ENCODE peak calls at places on chromosomes 11 and 22, in nine cellular contexts. One of them, this sample, is unnamed.

GRCh38 chr22:35467788-35468187 is 67.8 kb downstream of the MCM5 start:
- DNase-seq in psoas muscle: peak; percentile 76
- DNase-seq in endodermal cell: peak; percentile 74
- DNase-seq in breast epithelium: peak; percentile 75
- DNase-seq in OCI-LY7: no peak
- DNase-seq in PC-3: no peak
- DNase-seq in HCT116: no peak
- DNase-seq in mesendoderm: peak; percentile 16
- DNase-seq in lower lobe of right lung: peak; percentile 65
- DNase-seq in this sample: peak; percentile 44

GRCh38 chr11:67611165-67611564 is 4.4 kb downstream of the NDUFV1 start:
- DNase-seq in psoas muscle: no peak
- DNase-seq in endodermal cell: peak; percentile 25
- DNase-seq in breast epithelium: no peak
- DNase-seq in OCI-LY7: no peak
- DNase-seq in PC-3: no peak
- DNase-seq in HCT116: no peak
- DNase-seq in mesendoderm: no peak
- DNase-seq in lower lobe of right lung: no peak
- DNase-seq in this sample: no peak

GRCh38 chr11:124740277-124740882 is 638 bp downstream of the NRGN start:
- DNase-seq in psoas muscle: no peak
- DNase-seq in endodermal cell: peak; percentile 78
- DNase-seq in breast epithelium: peak; percentile 76
- DNase-seq in OCI-LY7: peak; percentile 64
- DNase-seq in PC-3: peak; percentile 60
- DNase-seq in HCT116: no peak
- DNase-seq in mesendoderm: no peak
- DNase-seq in lower lobe of right lung: peak; percentile 77
- DNase-seq in this sample: peak; percentile 60

GRCh38 chr11:87194985-87195820 is 157.5 kb downstream of the TMEM135 start:
- DNase-seq in psoas muscle: no peak
- DNase-seq in endodermal cell: no peak
- DNase-seq in breast epithelium: no peak
- DNase-seq in OCI-LY7: no peak
- DNase-seq in PC-3: no peak
- DNase-seq in HCT116: no peak
- DNase-seq in mesendoderm: no peak
- DNase-seq in lower lobe of right lung: no peak
- DNase-seq in this sample: no peak

GRCh38 chr11:32081129-32081641 is 9.7 kb upstream of the RCN1 start:
- DNase-seq in psoas muscle: peak; percentile 10
- DNase-seq in endodermal cell: no peak
- DNase-seq in breast epithelium: no peak
- DNase-seq in OCI-LY7: no peak
- DNase-seq in PC-3: peak; percentile 59
- DNase-seq in HCT116: no peak
- DNase-seq in mesendoderm: no peak
- DNase-seq in lower lobe of right lung: no peak
- DNase-seq in this sample: peak; percentile 78

GRCh38 chr22:20063271-20064139 is 16.5 kb upstream of the DGCR8 start:
- DNase-seq in psoas muscle: peak; percentile 44
- DNase-seq in endodermal cell: no peak
- DNase-seq in breast epithelium: no peak
- DNase-seq in OCI-LY7: no peak
- DNase-seq in PC-3: no peak
- DNase-seq in HCT116: no peak
- DNase-seq in mesendoderm: no peak
- DNase-seq in lower lobe of right lung: no peak
- DNase-seq in this sample: no peak

GRCh38 chr11:62976109-62976508 is 8.7 kb downstream of the SLC22A6 start:
- DNase-seq in psoas muscle: no peak
- DNase-seq in endodermal cell: no peak
- DNase-seq in breast epithelium: no peak
- DNase-seq in OCI-LY7: peak; percentile 9
- DNase-seq in PC-3: no peak
- DNase-seq in HCT116: peak; percentile 31
- DNase-seq in mesendoderm: peak; percentile 28
- DNase-seq in lower lobe of right lung: no peak
- DNase-seq in this sample: no peak

GRCh38 chr11:86592047-86592564 is 80.3 kb downstream of the ME3 start:
- DNase-seq in psoas muscle: no peak
- DNase-seq in endodermal cell: no peak
- DNase-seq in breast epithelium: no peak
- DNase-seq in OCI-LY7: no peak
- DNase-seq in PC-3: peak; percentile 59
- DNase-seq in HCT116: no peak
- DNase-seq in mesendoderm: peak; percentile 59
- DNase-seq in lower lobe of right lung: no peak
- DNase-seq in this sample: peak; percentile 51

GRCh38 chr22:47236718-47237117 is 474.3 kb downstream of the TBC1D22A start:
- DNase-seq in psoas muscle: no peak
- DNase-seq in endodermal cell: no peak
- DNase-seq in breast epithelium: no peak
- DNase-seq in OCI-LY7: no peak
- DNase-seq in PC-3: no peak
- DNase-seq in HCT116: no peak
- DNase-seq in mesendoderm: no peak
- DNase-seq in lower lobe of right lung: no peak
- DNase-seq in this sample: no peak

GRCh38 chr22:46421272-46421671 is 85.8 kb downstream of the TRMU start:
- DNase-seq in psoas muscle: no peak
- DNase-seq in endodermal cell: no peak
- DNase-seq in breast epithelium: no peak
- DNase-seq in OCI-LY7: peak; percentile 68
- DNase-seq in PC-3: no peak
- DNase-seq in HCT116: no peak
- DNase-seq in mesendoderm: no peak
- DNase-seq in lower lobe of right lung: peak; percentile 42
- DNase-seq in this sample: no peak

GRCh38 chr11:94880216-94880615 is 93.1 kb downstream of the CWC15 start:
- DNase-seq in psoas muscle: no peak
- DNase-seq in endodermal cell: no peak
- DNase-seq in breast epithelium: no peak
- DNase-seq in OCI-LY7: no peak
- DNase-seq in PC-3: peak; percentile 99
- DNase-seq in HCT116: peak; percentile 41
- DNase-seq in mesendoderm: no peak
- DNase-seq in lower lobe of right lung: no peak
- DNase-seq in this sample: peak; percentile 42

GRCh38 chr11:60748821-60749220 is 7.8 kb upstream of the MS4A15 start:
- DNase-seq in psoas muscle: no peak
- DNase-seq in endodermal cell: no peak
- DNase-seq in breast epithelium: no peak
- DNase-seq in OCI-LY7: no peak
- DNase-seq in PC-3: no peak
- DNase-seq in HCT116: no peak
- DNase-seq in mesendoderm: no peak
- DNase-seq in lower lobe of right lung: no peak
- DNase-seq in this sample: no peak

GRCh38 chr11:124233376-124233775 is 7.5 kb upstream of the OR8G1 start:
- DNase-seq in psoas muscle: no peak
- DNase-seq in endodermal cell: no peak
- DNase-seq in breast epithelium: no peak
- DNase-seq in OCI-LY7: no peak
- DNase-seq in PC-3: no peak
- DNase-seq in HCT116: no peak
- DNase-seq in mesendoderm: no peak
- DNase-seq in lower lobe of right lung: no peak
- DNase-seq in this sample: no peak

DNA sequence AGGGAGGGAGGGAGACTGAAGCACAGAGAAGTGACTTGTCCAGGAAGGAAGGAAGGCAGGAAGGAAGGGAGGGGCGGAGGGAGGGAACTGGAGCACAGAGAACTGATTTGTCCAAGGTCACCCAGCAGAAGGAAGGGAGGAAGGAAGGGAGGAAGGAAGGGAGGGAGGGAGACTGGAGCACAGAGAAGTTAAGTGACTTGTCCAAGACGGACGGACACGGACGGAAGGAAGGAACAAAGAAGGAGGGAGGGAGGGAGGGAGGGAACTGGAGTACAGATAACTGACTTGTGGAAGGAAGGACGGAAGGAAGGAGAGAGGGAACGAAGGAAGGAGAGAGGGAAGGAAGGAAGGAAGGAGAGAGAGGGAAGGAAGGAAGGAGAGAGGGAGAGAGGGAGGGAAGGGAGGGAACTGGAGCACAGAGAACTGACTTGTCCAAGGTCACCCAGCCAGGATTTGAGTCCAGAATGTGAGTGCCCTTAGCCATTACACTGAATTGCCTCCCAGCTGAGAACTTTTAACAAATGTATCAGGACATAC is 1.5 kb downstream of the SLC35F2 start:
- DNase-seq in psoas muscle: no peak
- DNase-seq in endodermal cell: peak; percentile 62
- DNase-seq in breast epithelium: no peak
- DNase-seq in OCI-LY7: no peak
- DNase-seq in PC-3: peak; percentile 96
- DNase-seq in HCT116: peak; percentile 62
- DNase-seq in mesendoderm: no peak
- DNase-seq in lower lobe of right lung: no peak
- DNase-seq in this sample: peak; percentile 20
- H3K4me3 ChIP-seq in psoas muscle: no peak overlapping the region
- H3K4me3 ChIP-seq in endodermal cell: peak overlapping the region; percentile 82
- H3K4me3 ChIP-seq in breast epithelium: no peak overlapping the region
- H3K4me3 ChIP-seq in OCI-LY7: peak overlapping the region; percentile 85
- H3K4me3 ChIP-seq in PC-3: peak overlapping the region; percentile 81
- H3K4me3 ChIP-seq in HCT116: peak overlapping the region; percentile 54
- H3K4me3 ChIP-seq in mesendoderm: peak overlapping the region; percentile 22
- H3K4me3 ChIP-seq in lower lobe of right lung: no peak overlapping the region
- H3K4me3 ChIP-seq in this sample: peak overlapping the region; percentile 83

GRCh38 chr11:12148466-12148865 is 38.1 kb downstream of the MICAL2 start:
- DNase-seq in psoas muscle: no peak
- DNase-seq in endodermal cell: no peak
- DNase-seq in breast epithelium: no peak
- DNase-seq in OCI-LY7: no peak
- DNase-seq in PC-3: no peak
- DNase-seq in HCT116: no peak
- DNase-seq in mesendoderm: no peak
- DNase-seq in lower lobe of right lung: no peak
- DNase-seq in this sample: no peak

GRCh38 chr11:12150831-12151382 is 40.5 kb downstream of the MICAL2 start:
- DNase-seq in psoas muscle: no peak
- DNase-seq in endodermal cell: no peak
- DNase-seq in breast epithelium: no peak
- DNase-seq in OCI-LY7: no peak
- DNase-seq in PC-3: peak; percentile 25
- DNase-seq in HCT116: no peak
- DNase-seq in mesendoderm: no peak
- DNase-seq in lower lobe of right lung: no peak
- DNase-seq in this sample: peak; percentile 65

GRCh38 chr11:12148882-12149281 is 38.5 kb downstream of the MICAL2 start:
- DNase-seq in psoas muscle: no peak
- DNase-seq in endodermal cell: no peak
- DNase-seq in breast epithelium: no peak
- DNase-seq in OCI-LY7: no peak
- DNase-seq in PC-3: no peak
- DNase-seq in HCT116: no peak
- DNase-seq in mesendoderm: no peak
- DNase-seq in lower lobe of right lung: no peak
- DNase-seq in this sample: no peak

GRCh38 chr11:12147827-12148226 is 37.4 kb downstream of the MICAL2 start:
- DNase-seq in psoas muscle: no peak
- DNase-seq in endodermal cell: no peak
- DNase-seq in breast epithelium: no peak
- DNase-seq in OCI-LY7: no peak
- DNase-seq in PC-3: no peak
- DNase-seq in HCT116: no peak
- DNase-seq in mesendoderm: no peak
- DNase-seq in lower lobe of right lung: no peak
- DNase-seq in this sample: no peak

DNA sequence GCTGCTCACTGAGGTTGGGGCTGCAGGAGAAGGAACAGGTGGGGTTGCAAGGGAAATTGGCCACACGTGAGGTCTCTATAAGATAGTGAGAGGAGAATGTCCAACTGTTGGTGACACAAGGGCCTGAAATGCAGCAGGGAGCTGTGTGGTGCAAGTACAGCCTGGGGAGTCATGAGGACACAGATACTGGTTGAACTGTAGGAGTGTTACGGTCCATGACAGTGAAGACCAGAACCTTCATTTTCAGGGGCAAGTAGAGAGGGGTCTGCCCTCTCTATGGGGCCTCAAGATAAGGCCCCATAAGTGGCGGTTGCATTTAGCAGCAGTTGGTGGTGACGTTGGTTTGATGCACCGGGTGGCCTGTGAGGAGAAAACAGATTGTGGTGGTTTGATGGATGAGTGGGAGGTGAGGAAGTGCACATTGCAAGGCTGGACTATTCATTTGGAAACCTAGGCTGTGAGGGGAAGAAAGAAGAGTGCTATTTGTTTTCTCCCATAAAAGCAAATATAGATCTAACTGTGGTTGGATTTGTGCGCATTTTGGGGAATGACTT is 39.4 kb downstream of the MICAL2 start:
- DNase-seq in psoas muscle: no peak
- DNase-seq in endodermal cell: no peak
- DNase-seq in breast epithelium: no peak
- DNase-seq in OCI-LY7: no peak
- DNase-seq in PC-3: no peak
- DNase-seq in HCT116: no peak
- DNase-seq in mesendoderm: no peak
- DNase-seq in lower lobe of right lung: no peak
- DNase-seq in this sample: no peak
- H3K27ac ChIP-seq in psoas muscle: no peak overlapping the region
- H3K27ac ChIP-seq in endodermal cell: no peak overlapping the region
- H3K27ac ChIP-seq in breast epithelium: no peak overlapping the region
- H3K27ac ChIP-seq in OCI-LY7: no peak overlapping the region
- H3K27ac ChIP-seq in PC-3: no peak overlapping the region
- H3K27ac ChIP-seq in HCT116: no peak overlapping the region
- H3K27ac ChIP-seq in mesendoderm: no peak overlapping the region
- H3K27ac ChIP-seq in lower lobe of right lung: no peak overlapping the region
- H3K27ac ChIP-seq in this sample: no peak overlapping the region

DNA sequence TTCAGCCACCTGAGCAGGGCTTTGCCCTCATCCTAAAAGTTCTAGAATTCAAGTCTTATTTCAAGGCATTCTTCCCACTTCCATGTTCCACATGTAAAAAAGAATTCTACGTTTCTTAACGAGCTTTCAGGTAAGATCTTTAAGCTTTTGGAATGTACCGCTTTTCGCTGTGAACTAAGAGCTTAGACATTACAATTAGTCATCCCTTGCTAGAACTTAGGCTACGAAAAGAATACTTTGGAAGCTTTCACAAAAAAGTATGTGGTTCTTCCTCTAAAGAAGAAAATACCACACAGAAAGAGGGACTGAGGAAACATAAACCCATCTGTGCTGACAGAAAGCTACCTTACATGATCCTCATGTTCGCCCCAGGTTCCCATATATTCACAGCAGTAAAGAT is 1.9 kb downstream of the NUMA1 start:
- DNase-seq in psoas muscle: no peak
- DNase-seq in endodermal cell: no peak
- DNase-seq in breast epithelium: no peak
- DNase-seq in OCI-LY7: no peak
- DNase-seq in PC-3: peak; percentile 49
- DNase-seq in HCT116: no peak
- DNase-seq in mesendoderm: no peak
- DNase-seq in lower lobe of right lung: no peak
- DNase-seq in this sample: peak; percentile 59
- H3K4me3 ChIP-seq in psoas muscle: no peak overlapping the region
- H3K4me3 ChIP-seq in endodermal cell: peak overlapping the region; percentile 98
- H3K4me3 ChIP-seq in breast epithelium: peak overlapping the region; percentile 75
- H3K4me3 ChIP-seq in OCI-LY7: peak overlapping the region; percentile 98
- H3K4me3 ChIP-seq in PC-3: peak overlapping the region; percentile 86
- H3K4me3 ChIP-seq in HCT116: peak overlapping the region; percentile 92
- H3K4me3 ChIP-seq in mesendoderm: no peak overlapping the region
- H3K4me3 ChIP-seq in lower lobe of right lung: no peak overlapping the region
- H3K4me3 ChIP-seq in this sample: peak overlapping the region; percentile 89

GRCh38 chr11:68997995-68998348 is 15.1 kb downstream of the MRGPRF start:
- DNase-seq in psoas muscle: no peak
- DNase-seq in endodermal cell: peak; percentile 49
- DNase-seq in breast epithelium: peak; percentile 17
- DNase-seq in OCI-LY7: no peak
- DNase-seq in PC-3: no peak
- DNase-seq in HCT116: no peak
- DNase-seq in mesendoderm: no peak
- DNase-seq in lower lobe of right lung: no peak
- DNase-seq in this sample: no peak
- H3K27ac ChIP-seq in psoas muscle: no peak overlapping the region
- H3K27ac ChIP-seq in endodermal cell: no peak overlapping the region
- H3K27ac ChIP-seq in breast epithelium: peak overlapping the region; percentile 89
- H3K27ac ChIP-seq in OCI-LY7: no peak overlapping the region
- H3K27ac ChIP-seq in PC-3: no peak overlapping the region
- H3K27ac ChIP-seq in HCT116: no peak overlapping the region
- H3K27ac ChIP-seq in mesendoderm: no peak overlapping the region
- H3K27ac ChIP-seq in lower lobe of right lung: no peak overlapping the region
- H3K27ac ChIP-seq in this sample: no peak overlapping the region